ENCODE peak calls at places on chromosomes 3 and 15, in four cellular contexts. A, F, I and C are unnamed samples.

GRCh38 chr15:68410466-68411200 is 21.3 kb downstream of the ITGA11 start:
- DNase-seq in I (no peak), A (no peak), F (no peak), C (no peak)

GRCh38 chr15:47673343-47673761 is 44.0 kb upstream of the SEMA6D start:
- DNase-seq in F (peak), A (no peak), I (no peak), C (no peak)

GRCh38 chr15:65550681-65551098 is 20.4 kb downstream of the HACD3 start:
- DNase-seq in I (no peak), F (peak), A (peak), C (no peak)

GRCh38 chr3:164468055-164468454 is 610.2 kb downstream of the SI start:
- DNase-seq in F (no peak), I (no peak), A (no peak), C (no peak)

GRCh38 chr3:197317250-197317963 is 19.0 kb upstream of the DLG1 start:
- DNase-seq in F (peak), I (no peak), A (no peak), C (no peak)

GRCh38 chr3:160564205-160564922 is 1.0 kb downstream of the KPNA4 start:
- DNase-seq in F (no peak), A (peak), I (no peak), C (no peak)

GRCh38 chr3:188006726-188007393 is 147.1 kb upstream of the LPP start:
- DNase-seq in I (no peak), A (peak), F (peak), C (no peak)

GRCh38 chr3:48949376-48949717 is 30.7 kb downstream of the ARIH2 start:
- DNase-seq in A (no peak), I (no peak), F (no peak), C (no peak)

GRCh38 chr3:125513490-125514115 is 6.4 kb downstream of the SNX4 start:
- DNase-seq in F (no peak), A (no peak), I (no peak), C (no peak)